ENCODE peak calls at places on chromosomes 1 and 21, in six cellular contexts. X, S, Z, Y, O and B are unnamed samples.

GRCh38 chr1:38018864-38019343 is 6.4 kb downstream of the UTP11 start:
- DNase-seq in Z (no peak), X (no peak), O (no peak), S (no peak), Y (peak; percentile 71), B (peak; percentile 45)

GRCh38 chr1:152190589-152190988 is 31.6 kb upstream of the RPTN start:
- DNase-seq in O (no peak), S (no peak), X (no peak), Y (peak; percentile 82), Z (no peak), B (no peak)

GRCh38 chr1:25675729-25676476 is 59.3 kb downstream of the MAN1C1 start:
- DNase-seq in X (no peak), O (peak; percentile 25), Z (no peak), Y (no peak), S (peak; percentile 79), B (peak; percentile 71)

GRCh38 chr1:11320153-11320936 is 47.3 kb downstream of the UBIAD1 start:
- DNase-seq in Y (no peak), O (no peak), S (peak; percentile 23), Z (peak; percentile 8), X (no peak), B (peak; percentile 75)

GRCh38 chr1:89998306-89998705 is 3.4 kb downstream of the ZNF326 start:
- DNase-seq in Z (no peak), O (no peak), S (no peak), Y (peak; percentile 31), X (no peak), B (no peak)

GRCh38 chr1:116834605-116835004 is 75.1 kb upstream of the PTGFRN start:
- DNase-seq in X (no peak), Y (no peak), O (no peak), S (no peak), Z (no peak), B (no peak)

GRCh38 chr1:74407902-74408301 is 104.5 kb downstream of the LRRC53 start:
- DNase-seq in Z (no peak), S (no peak), Y (no peak), O (no peak), X (no peak), B (no peak)

GRCh38 chr21:40595806-40596205 is 251.2 kb downstream of the DSCAM start:
- DNase-seq in Z (no peak), S (no peak), O (no peak), X (no peak), Y (no peak), B (no peak)

GRCh38 chr1:160801836-160802580 is 6.0 kb downstream of the LY9 start:
- DNase-seq in X (no peak), S (no peak), O (no peak), Y (no peak), Z (no peak), B (no peak)

GRCh38 chr1:35929730-35930592 is 944 bp upstream of the AGO3 start:
- DNase-seq in Y (peak; percentile 63), X (peak; percentile 53), S (no peak), O (peak; percentile 82), Z (peak; percentile 23), B (peak; percentile 40)

GRCh38 chr21:38800046-38800758 is 5.5 kb upstream of the ETS2 start:
- DNase-seq in O (no peak), S (no peak), Z (no peak), Y (no peak), X (no peak), B (no peak)

GRCh38 chr1:200445213-200445612 is 35.4 kb upstream of the ZNF281 start:
- DNase-seq in X (no peak), Z (no peak), S (no peak), O (no peak), Y (peak; percentile 56), B (no peak)

GRCh38 chr1:219304227-219305226 is 130.8 kb downstream of the LYPLAL1 start:
- DNase-seq in O (peak; percentile 71), S (no peak), Y (no peak), X (no peak), Z (peak; percentile 27), B (no peak)

GRCh38 chr1:19074902-19075721 is 118.6 kb upstream of the IFFO2 start:
- DNase-seq in O (no peak), X (peak; percentile 65), S (no peak), Y (no peak), Z (no peak), B (no peak)

GRCh38 chr1:223702735-223703667 is 9.3 kb upstream of the CAPN2 start:
- DNase-seq in Y (no peak), X (no peak), Z (no peak), O (no peak), S (no peak), B (no peak)

GRCh38 chr21:38628426-38628825 is 130.1 kb upstream of the ERG start:
- DNase-seq in Z (no peak), O (no peak), X (no peak), Y (no peak), S (no peak), B (no peak)

GRCh38 chr1:197917813-197918646 is 858 bp downstream of the LHX9 start:
- DNase-seq in X (peak; percentile 50), Z (no peak), S (peak; percentile 32), O (peak; percentile 64), Y (no peak), B (peak; percentile 19)

GRCh38 chr1:26409191-26409751 is 1.3 kb upstream of the LIN28A start:
- DNase-seq in Z (no peak), S (no peak), Y (no peak), O (peak; percentile 42), X (no peak), B (no peak)

GRCh38 chr21:16116067-16116466 is 386.3 kb downstream of the USP25 start:
- DNase-seq in S (no peak), O (no peak), X (no peak), Z (no peak), Y (peak; percentile 58), B (no peak)

GRCh38 chr1:153192697-153193096 is 10.5 kb upstream of the LELP1 start:
- DNase-seq in Z (peak; percentile 80), Y (no peak), O (no peak), X (no peak), S (no peak), B (no peak)

GRCh38 chr1:223393275-223394214 is at the start of gene CCDC185:
- DNase-seq in X (peak; percentile 51), Z (peak; percentile 52), O (no peak), Y (no peak), S (no peak), B (no peak)

GRCh38 chr1:30229557-30229956 is 493.8 kb downstream of the MATN1 start:
- DNase-seq in Z (no peak), X (no peak), Y (no peak), O (no peak), S (no peak), B (no peak)

GRCh38 chr1:66678151-66678550 is 74.1 kb upstream of the DYNLT5 start:
- DNase-seq in Z (no peak), S (no peak), X (no peak), Y (no peak), O (no peak), B (no peak)

GRCh38 chr1:115088871-115089442 is 346 bp downstream of the TSPAN2 start:
- DNase-seq in Z (no peak), S (no peak), Y (no peak), O (no peak), X (no peak), B (no peak)

GRCh38 chr1:115089443-115090340 is at the start of gene TSPAN2:
- DNase-seq in O (peak; percentile 97), Z (peak; percentile 81), X (peak; percentile 76), S (no peak), Y (peak; percentile 12), B (peak; percentile 63)

GRCh38 chr1:115090956-115091355 is 1.7 kb upstream of the TSPAN2 start:
- DNase-seq in O (no peak), Y (no peak), X (no peak), Z (no peak), S (no peak), B (no peak)

GRCh38 chr1:115091582-115091981 is 2.3 kb upstream of the TSPAN2 start:
- DNase-seq in Z (no peak), X (no peak), O (no peak), Y (no peak), S (no peak), B (no peak)

DNA sequence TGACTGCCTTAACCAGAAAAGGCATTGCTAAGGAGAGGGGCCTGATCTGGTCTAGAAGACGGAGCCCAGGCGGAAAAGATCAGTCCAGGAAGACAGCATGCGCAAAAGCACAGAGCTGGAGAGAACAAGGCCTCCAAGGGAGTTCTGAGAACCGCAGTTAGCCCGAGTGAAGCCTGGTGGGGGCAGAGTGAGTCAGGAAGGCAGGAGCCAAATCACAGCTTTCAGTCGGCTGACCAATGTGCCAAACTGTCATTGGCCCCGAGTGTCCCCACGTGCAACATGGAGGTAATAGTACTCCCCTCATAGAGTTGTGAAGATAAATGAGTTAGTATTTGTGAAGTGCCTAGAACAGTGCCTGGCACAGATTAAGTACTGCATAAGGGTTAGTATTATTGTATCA is 1.2 kb upstream of the TSPAN2 start:
- DNase-seq in Z (no peak), S (no peak), X (no peak), Y (peak; percentile 26), O (peak; percentile 91), B (no peak)
- TF ChIP-seq CTCF in Z (no peak), S (no peak), X (no peak), Y (no peak), O (no peak), B (no peak)

GRCh38 chr1:110477445-110477957 is 26.6 kb downstream of the PROK1 start:
- DNase-seq in Z (peak; percentile 64), Y (no peak), S (no peak), X (no peak), O (no peak), B (no peak)
- TF ChIP-seq CTCF in Z (no peak), Y (peak; percentile 46), S (peak; percentile 34), X (peak; percentile 17), O (no peak), B (peak; percentile 22)

GRCh38 chr1:163069142-163069541 is at the start of gene RGS4:
- DNase-seq in O (peak; percentile 71), Y (peak; percentile 99), Z (peak; percentile 57), X (no peak), S (no peak), B (no peak)

GRCh38 chr1:163066686-163067085 is 2.5 kb upstream of the RGS4 start:
- DNase-seq in Y (no peak), S (no peak), X (no peak), Z (no peak), O (no peak), B (no peak)

GRCh38 chr1:163066168-163066567 is 3.0 kb upstream of the RGS4 start:
- DNase-seq in S (no peak), X (no peak), O (no peak), Z (no peak), Y (no peak), B (no peak)

GRCh38 chr1:163069655-163070277 is 605 bp downstream of the RGS4 start:
- DNase-seq in Z (no peak), S (no peak), O (no peak), X (no peak), Y (peak; percentile 32), B (no peak)

DNA sequence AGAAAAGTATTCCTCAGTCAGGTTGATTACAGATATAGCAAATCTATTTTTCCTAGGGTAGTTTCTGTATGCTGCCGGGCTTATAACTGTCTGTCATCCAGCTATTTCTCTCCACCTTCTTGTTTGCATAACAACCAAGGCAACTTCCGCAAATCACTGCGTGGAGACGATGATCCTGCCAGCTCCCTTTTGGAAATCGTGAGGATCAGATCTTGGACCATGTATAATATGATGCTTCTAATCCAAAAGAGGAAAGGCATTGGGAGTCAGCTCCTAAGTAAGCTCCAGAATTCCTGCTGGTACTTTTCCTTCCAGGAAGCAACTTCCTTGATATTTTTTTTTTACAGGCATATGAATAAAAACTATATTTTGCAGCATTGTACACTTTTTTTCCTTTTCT is 445 bp upstream of the RGS4 start:
- DNase-seq in Y (peak; percentile 69), S (no peak), O (no peak), X (no peak), Z (no peak), B (no peak)
- TF ChIP-seq CTCF in Y (no peak), S (no peak), O (no peak), X (no peak), Z (no peak), B (no peak)

GRCh38 chr21:46022551-46023107 is 41.1 kb downstream of the COL6A1 start:
- DNase-seq in Z (no peak), S (no peak), O (no peak), X (no peak), Y (no peak), B (no peak)
- TF ChIP-seq CTCF in Z (no peak), S (no peak), O (no peak), X (no peak), Y (no peak), B (no peak)